ENCODE peak calls at places on chromosomes 6 and 20, in nine cellular contexts. One of them, this sample, is unnamed.

GRCh38 chr6:167274270-167274669 is 16.8 kb upstream of the UNC93A start:
- DNase-seq in right lobe of liver: no peak
- DNase-seq in right atrium auricular region: no peak
- DNase-seq in Caco-2: no peak
- DNase-seq in IMR-90: no peak
- DNase-seq in breast epithelium: no peak
- DNase-seq in aorta: no peak
- DNase-seq in Panc1: no peak
- DNase-seq in endodermal cell: no peak
- DNase-seq in this sample: no peak

GRCh38 chr6:74249658-74250057 is 553.7 kb downstream of the CD109 start:
- DNase-seq in right lobe of liver: no peak
- DNase-seq in right atrium auricular region: no peak
- DNase-seq in Caco-2: no peak
- DNase-seq in IMR-90: peak; percentile 96
- DNase-seq in breast epithelium: no peak
- DNase-seq in aorta: no peak
- DNase-seq in Panc1: no peak
- DNase-seq in endodermal cell: no peak
- DNase-seq in this sample: no peak

GRCh38 chr20:51505566-51505965 is 37.0 kb downstream of the NFATC2 start:
- DNase-seq in right lobe of liver: no peak
- DNase-seq in right atrium auricular region: no peak
- DNase-seq in Caco-2: no peak
- DNase-seq in IMR-90: no peak
- DNase-seq in breast epithelium: no peak
- DNase-seq in aorta: no peak
- DNase-seq in Panc1: no peak
- DNase-seq in endodermal cell: no peak
- DNase-seq in this sample: no peak

GRCh38 chr6:43297644-43298564 is at the start of gene SLC22A7:
- DNase-seq in right lobe of liver: peak; percentile 96
- DNase-seq in right atrium auricular region: no peak
- DNase-seq in Caco-2: no peak
- DNase-seq in IMR-90: no peak
- DNase-seq in breast epithelium: no peak
- DNase-seq in aorta: peak; percentile 49
- DNase-seq in Panc1: no peak
- DNase-seq in endodermal cell: peak; percentile 39
- DNase-seq in this sample: peak; percentile 40

GRCh38 chr20:36199293-36200257 is 36.7 kb upstream of the AAR2 start:
- DNase-seq in right lobe of liver: peak; percentile 78
- DNase-seq in right atrium auricular region: peak; percentile 86
- DNase-seq in Caco-2: peak; percentile 90
- DNase-seq in IMR-90: peak; percentile 75
- DNase-seq in breast epithelium: peak; percentile 83
- DNase-seq in aorta: peak; percentile 88
- DNase-seq in Panc1: peak; percentile 68
- DNase-seq in endodermal cell: peak; percentile 96
- DNase-seq in this sample: peak; percentile 91

GRCh38 chr6:75234126-75234865 is 9.3 kb downstream of the COX7A2 start:
- DNase-seq in right lobe of liver: no peak
- DNase-seq in right atrium auricular region: no peak
- DNase-seq in Caco-2: no peak
- DNase-seq in IMR-90: no peak
- DNase-seq in breast epithelium: no peak
- DNase-seq in aorta: no peak
- DNase-seq in Panc1: no peak
- DNase-seq in endodermal cell: no peak
- DNase-seq in this sample: no peak

GRCh38 chr6:41813469-41813868 is 26.0 kb downstream of the TOMM6 start:
- DNase-seq in right lobe of liver: no peak
- DNase-seq in right atrium auricular region: no peak
- DNase-seq in Caco-2: no peak
- DNase-seq in IMR-90: no peak
- DNase-seq in breast epithelium: no peak
- DNase-seq in aorta: no peak
- DNase-seq in Panc1: no peak
- DNase-seq in endodermal cell: no peak
- DNase-seq in this sample: no peak

GRCh38 chr6:786946-787763 is 94.2 kb upstream of the EXOC2 start:
- DNase-seq in right lobe of liver: no peak
- DNase-seq in right atrium auricular region: no peak
- DNase-seq in Caco-2: no peak
- DNase-seq in IMR-90: peak; percentile 3
- DNase-seq in breast epithelium: no peak
- DNase-seq in aorta: no peak
- DNase-seq in Panc1: peak; percentile 15
- DNase-seq in endodermal cell: peak; percentile 69
- DNase-seq in this sample: peak; percentile 68

GRCh38 chr20:34311118-34312023 is 8.2 kb upstream of the AHCY start:
- DNase-seq in right lobe of liver: peak; percentile 98
- DNase-seq in right atrium auricular region: no peak
- DNase-seq in Caco-2: peak; percentile 100
- DNase-seq in IMR-90: no peak
- DNase-seq in breast epithelium: no peak
- DNase-seq in aorta: peak; percentile 82
- DNase-seq in Panc1: no peak
- DNase-seq in endodermal cell: peak; percentile 94
- DNase-seq in this sample: peak; percentile 84

GRCh38 chr20:47330071-47330470 is 26.4 kb downstream of the ZMYND8 start:
- DNase-seq in right lobe of liver: no peak
- DNase-seq in right atrium auricular region: no peak
- DNase-seq in Caco-2: no peak
- DNase-seq in IMR-90: no peak
- DNase-seq in breast epithelium: no peak
- DNase-seq in aorta: no peak
- DNase-seq in Panc1: no peak
- DNase-seq in endodermal cell: no peak
- DNase-seq in this sample: no peak

GRCh38 chr6:100121854-100122609 is 128.0 kb upstream of the MCHR2 start:
- DNase-seq in right lobe of liver: no peak
- DNase-seq in right atrium auricular region: no peak
- DNase-seq in Caco-2: no peak
- DNase-seq in IMR-90: no peak
- DNase-seq in breast epithelium: no peak
- DNase-seq in aorta: no peak
- DNase-seq in Panc1: no peak
- DNase-seq in endodermal cell: no peak
- DNase-seq in this sample: no peak

GRCh38 chr20:41027366-41027765 is 1.3 kb upstream of the TOP1 start:
- DNase-seq in right lobe of liver: no peak
- DNase-seq in right atrium auricular region: no peak
- DNase-seq in Caco-2: no peak
- DNase-seq in IMR-90: no peak
- DNase-seq in breast epithelium: no peak
- DNase-seq in aorta: no peak
- DNase-seq in Panc1: no peak
- DNase-seq in endodermal cell: no peak
- DNase-seq in this sample: no peak

DNA sequence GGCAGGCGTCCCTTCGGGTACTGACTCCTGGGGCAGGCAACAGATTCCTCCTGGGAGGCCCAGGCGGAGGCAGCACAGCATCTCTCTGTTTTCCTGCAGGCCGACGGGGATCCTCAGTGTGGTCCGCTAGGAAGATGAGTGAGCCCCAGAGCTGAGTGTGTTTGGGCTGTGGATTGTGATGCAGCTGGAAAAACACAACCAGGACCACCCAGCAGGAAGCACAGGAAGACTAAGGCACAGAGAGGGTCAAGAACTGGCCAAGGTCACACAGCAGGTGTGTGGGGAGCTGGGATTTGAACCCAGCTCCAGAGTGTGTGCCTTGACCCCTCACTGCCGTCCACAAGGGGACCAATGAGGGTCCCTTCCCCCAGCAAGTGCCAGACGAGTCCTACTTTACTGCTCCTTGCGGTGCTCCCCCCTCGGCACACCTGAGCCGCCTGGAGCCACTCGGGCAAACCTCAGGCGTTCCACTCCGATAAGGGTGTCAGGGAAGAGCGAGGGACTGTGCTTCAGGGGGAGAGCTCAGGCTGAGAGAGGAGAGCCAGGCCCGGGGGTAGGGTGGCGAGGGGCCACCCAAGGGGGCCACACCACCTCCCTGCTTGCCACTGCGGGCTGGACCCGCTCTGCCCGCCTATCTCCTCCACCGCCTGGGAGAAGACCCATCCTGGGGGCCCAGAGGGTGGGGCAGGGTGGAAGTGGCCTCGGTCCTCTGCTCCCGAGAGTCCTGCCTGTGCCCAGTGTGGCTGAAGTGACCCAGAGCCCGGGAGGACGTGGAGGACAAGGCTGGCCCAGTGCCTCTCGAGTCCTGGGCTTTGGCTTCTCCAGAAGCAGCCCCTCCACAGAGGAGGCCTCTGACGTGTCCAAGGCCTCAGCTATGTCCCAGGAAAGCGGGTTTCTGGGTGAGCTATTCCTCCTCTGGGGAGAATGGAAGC is 63.3 kb downstream of the YTHDF1 start:
- DNase-seq in right lobe of liver: no peak
- DNase-seq in right atrium auricular region: no peak
- DNase-seq in Caco-2: peak; percentile 35
- DNase-seq in IMR-90: no peak
- DNase-seq in breast epithelium: no peak
- DNase-seq in aorta: peak; percentile 63
- DNase-seq in Panc1: no peak
- DNase-seq in endodermal cell: no peak
- DNase-seq in this sample: no peak
- H3K4me3 ChIP-seq in right lobe of liver: no peak overlapping the region
- H3K4me3 ChIP-seq in right atrium auricular region: no peak overlapping the region
- H3K4me3 ChIP-seq in Caco-2: no peak overlapping the region
- H3K4me3 ChIP-seq in IMR-90: no peak overlapping the region
- H3K4me3 ChIP-seq in breast epithelium: no peak overlapping the region
- H3K4me3 ChIP-seq in aorta: no peak overlapping the region
- H3K4me3 ChIP-seq in Panc1: no peak overlapping the region
- H3K4me3 ChIP-seq in endodermal cell: no peak overlapping the region
- H3K4me3 ChIP-seq in this sample: no peak overlapping the region

GRCh38 chr6:6366778-6367177 is 46.3 kb upstream of the F13A1 start:
- DNase-seq in right lobe of liver: no peak
- DNase-seq in right atrium auricular region: no peak
- DNase-seq in Caco-2: no peak
- DNase-seq in IMR-90: no peak
- DNase-seq in breast epithelium: no peak
- DNase-seq in aorta: no peak
- DNase-seq in Panc1: no peak
- DNase-seq in endodermal cell: peak; percentile 60
- DNase-seq in this sample: peak; percentile 20

GRCh38 chr6:6362051-6362450 is 41.6 kb upstream of the F13A1 start:
- DNase-seq in right lobe of liver: no peak
- DNase-seq in right atrium auricular region: no peak
- DNase-seq in Caco-2: no peak
- DNase-seq in IMR-90: no peak
- DNase-seq in breast epithelium: no peak
- DNase-seq in aorta: no peak
- DNase-seq in Panc1: no peak
- DNase-seq in endodermal cell: no peak
- DNase-seq in this sample: no peak

GRCh38 chr6:6368684-6369052 is 48.2 kb upstream of the F13A1 start:
- DNase-seq in right lobe of liver: no peak
- DNase-seq in right atrium auricular region: no peak
- DNase-seq in Caco-2: no peak
- DNase-seq in IMR-90: no peak
- DNase-seq in breast epithelium: no peak
- DNase-seq in aorta: no peak
- DNase-seq in Panc1: no peak
- DNase-seq in endodermal cell: no peak
- DNase-seq in this sample: no peak

GRCh38 chr6:6368040-6368683 is 47.7 kb upstream of the F13A1 start:
- DNase-seq in right lobe of liver: no peak
- DNase-seq in right atrium auricular region: no peak
- DNase-seq in Caco-2: no peak
- DNase-seq in IMR-90: no peak
- DNase-seq in breast epithelium: no peak
- DNase-seq in aorta: no peak
- DNase-seq in Panc1: no peak
- DNase-seq in endodermal cell: no peak
- DNase-seq in this sample: no peak

DNA sequence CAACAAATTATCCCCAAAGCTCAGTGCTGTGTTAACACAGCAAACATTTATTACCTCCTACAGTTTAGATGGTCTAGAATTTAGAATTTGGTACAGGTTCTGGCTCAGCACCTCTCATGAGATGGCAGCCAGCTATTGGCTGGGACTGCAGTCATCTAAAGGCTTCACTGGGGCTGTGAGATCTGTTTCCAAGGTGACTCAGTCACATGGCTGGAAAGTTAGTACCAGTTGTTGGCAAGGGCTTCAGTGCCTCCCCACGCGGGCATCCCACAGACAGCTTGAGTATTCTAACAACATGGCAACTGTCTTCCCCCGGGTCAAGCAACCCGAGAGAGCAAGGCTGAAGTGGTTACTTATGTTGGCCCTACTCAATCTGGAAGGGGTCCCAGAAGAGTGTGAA is 44.8 kb upstream of the F13A1 start:
- DNase-seq in right lobe of liver: no peak
- DNase-seq in right atrium auricular region: no peak
- DNase-seq in Caco-2: no peak
- DNase-seq in IMR-90: no peak
- DNase-seq in breast epithelium: no peak
- DNase-seq in aorta: no peak
- DNase-seq in Panc1: no peak
- DNase-seq in endodermal cell: no peak
- DNase-seq in this sample: no peak
- H3K36me3 ChIP-seq in right lobe of liver: no peaks in the 10 kb centered on the region
- H3K36me3 ChIP-seq in right atrium auricular region: no peaks in the 10 kb centered on the region
- H3K36me3 ChIP-seq in Caco-2: no peaks in the 10 kb centered on the region
- H3K36me3 ChIP-seq in IMR-90: no peaks in the 10 kb centered on the region
- H3K36me3 ChIP-seq in breast epithelium: no peaks in the 10 kb centered on the region
- H3K36me3 ChIP-seq in aorta: no peaks in the 10 kb centered on the region
- H3K36me3 ChIP-seq in Panc1: no peaks in the 10 kb centered on the region
- H3K36me3 ChIP-seq in endodermal cell: no peaks in the 10 kb centered on the region
- H3K36me3 ChIP-seq in this sample: no peaks in the 10 kb centered on the region

DNA sequence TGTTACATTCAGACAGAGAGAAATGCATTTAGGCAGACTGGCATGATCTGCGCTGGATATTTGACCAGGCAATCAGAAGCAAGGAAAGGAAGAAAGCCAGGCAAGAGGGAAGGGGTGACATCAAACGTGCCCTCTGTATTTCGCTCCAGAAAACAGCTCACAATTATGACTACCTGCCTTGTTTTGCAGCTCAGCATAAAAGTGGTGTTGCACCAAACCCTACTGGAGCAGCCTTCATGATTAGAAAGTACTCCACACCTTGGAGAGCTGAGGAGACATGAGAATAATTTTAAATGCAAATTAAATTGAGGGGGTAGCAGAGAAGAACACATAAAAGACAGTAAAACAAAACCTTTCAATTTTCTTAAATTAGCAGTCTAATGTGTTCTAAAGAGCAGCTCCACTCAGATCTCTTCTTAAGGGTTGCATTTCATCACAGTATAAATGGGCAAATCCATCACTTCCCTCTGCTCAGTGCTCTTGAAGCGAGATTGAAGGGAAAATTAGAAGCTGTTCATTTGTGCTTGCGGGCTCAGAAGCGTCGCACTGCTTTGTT is at the start of gene PHACTR1:
- DNase-seq in right lobe of liver: no peak
- DNase-seq in right atrium auricular region: no peak
- DNase-seq in Caco-2: no peak
- DNase-seq in IMR-90: no peak
- DNase-seq in breast epithelium: no peak
- DNase-seq in aorta: no peak
- DNase-seq in Panc1: no peak
- DNase-seq in endodermal cell: no peak
- DNase-seq in this sample: no peak
- H3K27me3 ChIP-seq in right lobe of liver: no peaks in the 10 kb centered on the region
- H3K27me3 ChIP-seq in right atrium auricular region: no peaks in the 10 kb centered on the region
- H3K27me3 ChIP-seq in Caco-2: no peaks in the 10 kb centered on the region
- H3K27me3 ChIP-seq in IMR-90: no peaks in the 10 kb centered on the region
- H3K27me3 ChIP-seq in breast epithelium: no peaks in the 10 kb centered on the region
- H3K27me3 ChIP-seq in aorta: peaks cover 1% of the 10 kb centered on the region
- H3K27me3 ChIP-seq in Panc1: peaks cover 15% of the 10 kb centered on the region
- H3K27me3 ChIP-seq in endodermal cell: no peaks in the 10 kb centered on the region
- H3K27me3 ChIP-seq in this sample: no peaks in the 10 kb centered on the region

GRCh38 chr6:155142902-155143609 is 120.8 kb upstream of the CLDN20 start:
- DNase-seq in right lobe of liver: no peak
- DNase-seq in right atrium auricular region: no peak
- DNase-seq in Caco-2: no peak
- DNase-seq in IMR-90: peak; percentile 33
- DNase-seq in breast epithelium: no peak
- DNase-seq in aorta: no peak
- DNase-seq in Panc1: no peak
- DNase-seq in endodermal cell: peak; percentile 28
- DNase-seq in this sample: peak; percentile 66
- H3K4me3 ChIP-seq in right lobe of liver: no peak overlapping the region
- H3K4me3 ChIP-seq in right atrium auricular region: peak overlapping the region; percentile 7
- H3K4me3 ChIP-seq in Caco-2: no peak overlapping the region
- H3K4me3 ChIP-seq in IMR-90: peak overlapping the region; percentile 13
- H3K4me3 ChIP-seq in breast epithelium: peak overlapping the region; percentile 35
- H3K4me3 ChIP-seq in aorta: peak overlapping the region; percentile 29
- H3K4me3 ChIP-seq in Panc1: peak overlapping the region; percentile 29
- H3K4me3 ChIP-seq in endodermal cell: no peak overlapping the region
- H3K4me3 ChIP-seq in this sample: no peak overlapping the region